ENCODE peak calls at places on chromosomes 11 and 22, in six cellular contexts. One of them, this sample, is unnamed.

GRCh38 chr11:8719260-8720190 is 36.9 kb downstream of the RPL27A start:
- DNase-seq in foreskin keratinocyte: peak
- DNase-seq in NT2/D1: no peak
- DNase-seq in mesendoderm: peak
- DNase-seq in HEK293T: no peak
- DNase-seq in endothelial cell: no peak
- DNase-seq in this sample: no peak

GRCh38 chr22:26756675-26757293 is 99.4 kb downstream of the MIAT start:
- DNase-seq in foreskin keratinocyte: peak
- DNase-seq in NT2/D1: no peak
- DNase-seq in mesendoderm: peak
- DNase-seq in HEK293T: peak
- DNase-seq in endothelial cell: peak
- DNase-seq in this sample: peak

GRCh38 chr11:616320-617220 is 820 bp upstream of the IRF7 start:
- DNase-seq in foreskin keratinocyte: no peak
- DNase-seq in NT2/D1: no peak
- DNase-seq in mesendoderm: no peak
- DNase-seq in HEK293T: no peak
- DNase-seq in endothelial cell: no peak
- DNase-seq in this sample: no peak

GRCh38 chr22:17862646-17863181 is 88.4 kb upstream of the BID start:
- DNase-seq in foreskin keratinocyte: no peak
- DNase-seq in NT2/D1: no peak
- DNase-seq in mesendoderm: no peak
- DNase-seq in HEK293T: no peak
- DNase-seq in endothelial cell: no peak
- DNase-seq in this sample: no peak

GRCh38 chr11:5631969-5632635 is 7.3 kb downstream of the TRIM34 start:
- DNase-seq in foreskin keratinocyte: no peak
- DNase-seq in NT2/D1: no peak
- DNase-seq in mesendoderm: no peak
- DNase-seq in HEK293T: no peak
- DNase-seq in endothelial cell: no peak
- DNase-seq in this sample: no peak

GRCh38 chr11:63564785-63565350 is 1.7 kb upstream of the PLAAT2 start:
- DNase-seq in foreskin keratinocyte: peak
- DNase-seq in NT2/D1: no peak
- DNase-seq in mesendoderm: no peak
- DNase-seq in HEK293T: no peak
- DNase-seq in endothelial cell: no peak
- DNase-seq in this sample: no peak

GRCh38 chr11:61023086-61024035 is 51.9 kb downstream of the CD6 start:
- DNase-seq in foreskin keratinocyte: no peak
- DNase-seq in NT2/D1: no peak
- DNase-seq in mesendoderm: no peak
- DNase-seq in HEK293T: no peak
- DNase-seq in endothelial cell: no peak
- DNase-seq in this sample: no peak

GRCh38 chr11:1727861-1728260 is 22.5 kb downstream of the IFITM10 start:
- DNase-seq in foreskin keratinocyte: no peak
- DNase-seq in NT2/D1: no peak
- DNase-seq in mesendoderm: no peak
- DNase-seq in HEK293T: no peak
- DNase-seq in endothelial cell: no peak
- DNase-seq in this sample: no peak

GRCh38 chr11:8036986-8037385 is 44.0 kb upstream of the TUB start:
- DNase-seq in foreskin keratinocyte: no peak
- DNase-seq in NT2/D1: no peak
- DNase-seq in mesendoderm: no peak
- DNase-seq in HEK293T: no peak
- DNase-seq in endothelial cell: no peak
- DNase-seq in this sample: no peak

GRCh38 chr11:63747006-63747405 is 21.6 kb downstream of the ZFTA start:
- DNase-seq in foreskin keratinocyte: peak
- DNase-seq in NT2/D1: no peak
- DNase-seq in mesendoderm: no peak
- DNase-seq in HEK293T: no peak
- DNase-seq in endothelial cell: no peak
- DNase-seq in this sample: no peak

GRCh38 chr11:118834428-118835028 is 43.6 kb upstream of the DDX6 start:
- DNase-seq in foreskin keratinocyte: no peak
- DNase-seq in NT2/D1: no peak
- DNase-seq in mesendoderm: no peak
- DNase-seq in HEK293T: no peak
- DNase-seq in endothelial cell: no peak
- DNase-seq in this sample: peak

GRCh38 chr22:40446203-40446602 is 75.8 kb downstream of the SGSM3 start:
- DNase-seq in foreskin keratinocyte: no peak
- DNase-seq in NT2/D1: no peak
- DNase-seq in mesendoderm: no peak
- DNase-seq in HEK293T: no peak
- DNase-seq in endothelial cell: no peak
- DNase-seq in this sample: no peak

GRCh38 chr22:38298312-38299000 is 18.8 kb downstream of the CSNK1E start:
- DNase-seq in foreskin keratinocyte: peak
- DNase-seq in NT2/D1: no peak
- DNase-seq in mesendoderm: peak
- DNase-seq in HEK293T: peak
- DNase-seq in endothelial cell: no peak
- DNase-seq in this sample: no peak

GRCh38 chr22:30262917-30263741 is 3.5 kb downstream of the OSM start:
- DNase-seq in foreskin keratinocyte: no peak
- DNase-seq in NT2/D1: peak
- DNase-seq in mesendoderm: peak
- DNase-seq in HEK293T: peak
- DNase-seq in endothelial cell: peak
- DNase-seq in this sample: peak

GRCh38 chr22:23035557-23036277 is 34.6 kb upstream of the GNAZ start:
- DNase-seq in foreskin keratinocyte: no peak
- DNase-seq in NT2/D1: no peak
- DNase-seq in mesendoderm: no peak
- DNase-seq in HEK293T: no peak
- DNase-seq in endothelial cell: no peak
- DNase-seq in this sample: no peak

GRCh38 chr22:41619979-41620645 is 731 bp downstream of the DESI1 start:
- DNase-seq in foreskin keratinocyte: no peak
- DNase-seq in NT2/D1: peak
- DNase-seq in mesendoderm: peak
- DNase-seq in HEK293T: peak
- DNase-seq in endothelial cell: peak
- DNase-seq in this sample: no peak

GRCh38 chr22:24819941-24820461 is 14.0 kb downstream of the SGSM1 start:
- DNase-seq in foreskin keratinocyte: no peak
- DNase-seq in NT2/D1: no peak
- DNase-seq in mesendoderm: no peak
- DNase-seq in HEK293T: no peak
- DNase-seq in endothelial cell: no peak
- DNase-seq in this sample: peak

This sample was measured in pons.